ENCODE peak calls at places on chromosomes 5 and 9, in four cellular contexts. B is foreskin keratinocyte; P is CD4-positive, alpha-beta T cell; R is GM10248. X is an unnamed sample.
A peak's percentile ranks its signal among the peaks of the same experiment; 100 is the strongest.

GRCh38 chr9:85723220-85723619 is 18.5 kb downstream of the AGTPBP1 start:
- DNase-seq in P (peak; percentile 65), B (no peak), R (no peak), X (no peak)

GRCh38 chr9:136821333-136822031 is 13.7 kb downstream of the RABL6 start:
- DNase-seq in B (no peak), P (no peak), R (no peak), X (no peak)

GRCh38 chr5:160213537-160213936 is 15.8 kb upstream of the FABP6 start:
- DNase-seq in B (no peak), P (no peak), R (no peak), X (no peak)

GRCh38 chr9:73753171-73753570 is 601.5 kb downstream of the ANXA1 start:
- DNase-seq in B (peak; percentile 62), P (no peak), R (no peak), X (no peak)

GRCh38 chr5:32428426-32428825 is 16.1 kb downstream of the ZFR start:
- DNase-seq in R (no peak), P (no peak), B (no peak), X (no peak)

GRCh38 chr9:136965771-136966484 is 11.4 kb upstream of the PTGDS start:
- DNase-seq in P (no peak), R (no peak), B (no peak), X (no peak)

GRCh38 chr9:108724669-108725068 is 131.1 kb downstream of the ACTL7B start:
- DNase-seq in B (no peak), P (no peak), R (no peak), X (no peak)

GRCh38 chr5:157744055-157745011 is 821 bp downstream of the LSM11 start:
- DNase-seq in B (no peak), R (no peak), P (no peak), X (peak; percentile 15)

GRCh38 chr9:93129691-93130500 is 4.2 kb downstream of the NINJ1 start:
- DNase-seq in R (no peak), P (no peak), B (no peak), X (no peak)

GRCh38 chr9:91580136-91580535 is 156.5 kb upstream of the NFIL3 start:
- DNase-seq in B (peak; percentile 59), P (no peak), R (no peak), X (no peak)

GRCh38 chr9:137310190-137311052 is 8.3 kb upstream of the NRARP start:
- DNase-seq in P (no peak), B (peak; percentile 76), R (no peak), X (no peak)

GRCh38 chr9:33443504-33444154 is 3.8 kb downstream of the AQP3 start:
- DNase-seq in P (no peak), B (no peak), R (no peak), X (no peak)

GRCh38 chr9:17342696-17343095 is 207.9 kb downstream of the CNTLN start:
- DNase-seq in R (no peak), P (no peak), B (no peak), X (no peak)

GRCh38 chr5:2685651-2686050 is 65.8 kb downstream of the IRX2 start:
- DNase-seq in P (no peak), R (no peak), B (peak; percentile 75), X (no peak)

GRCh38 chr9:121160025-121160424 is 41.6 kb downstream of the RAB14 start:
- DNase-seq in P (no peak), B (no peak), R (no peak), X (peak; percentile 9)

GRCh38 chr5:125450803-125451202 is 704.4 kb upstream of the ZNF608 start:
- DNase-seq in B (no peak), R (no peak), P (no peak), X (no peak)

GRCh38 chr5:42842860-42843641 is 31.4 kb upstream of the SELENOP start:
- DNase-seq in R (no peak), P (no peak), B (no peak), X (no peak)

GRCh38 chr9:109986423-109987055 is 206.5 kb downstream of the PALM2AKAP2 start:
- DNase-seq in P (no peak), R (no peak), B (peak; percentile 91), X (no peak)

GRCh38 chr9:12554636-12555035 is 138.5 kb upstream of the TYRP1 start:
- DNase-seq in R (no peak), B (peak; percentile 2), P (no peak), X (no peak)

GRCh38 chr5:78765756-78766411 is 117.3 kb upstream of the LHFPL2 start:
- DNase-seq in R (no peak), P (no peak), B (no peak), X (no peak)

GRCh38 chr9:89603629-89604462 is 966 bp upstream of the GADD45G start:
- DNase-seq in R (peak; percentile 56), B (peak; percentile 32), P (peak; percentile 9), X (no peak)

GRCh38 chr5:102539598-102539997 is 40.8 kb upstream of the SLCO6A1 start:
- DNase-seq in P (no peak), R (no peak), B (peak; percentile 9), X (no peak)

GRCh38 chr9:77486968-77487367 is 161.2 kb downstream of the GNA14 start:
- DNase-seq in B (peak; percentile 72), P (no peak), R (no peak), X (no peak)

GRCh38 chr5:79962580-79963222 is 28.4 kb downstream of the MTX3 start:
- DNase-seq in B (no peak), R (no peak), P (no peak), X (no peak)

GRCh38 chr9:137042751-137043727 is 2.9 kb downstream of the NPDC1 start:
- DNase-seq in P (no peak), B (no peak), R (no peak), X (no peak)

GRCh38 chr9:107809859-107810492 is 320.4 kb upstream of the KLF4 start:
- DNase-seq in R (no peak), P (no peak), B (peak; percentile 85), X (no peak)

GRCh38 chr9:136769710-136770191 is 5.4 kb upstream of the LCN15 start:
- DNase-seq in R (peak; percentile 76), P (peak; percentile 31), B (no peak), X (peak; percentile 71)

GRCh38 chr9:100499866-100500265 is 26.9 kb downstream of the TMEFF1 start:
- DNase-seq in B (no peak), P (no peak), R (no peak), X (no peak)

GRCh38 chr9:111866976-111867375 is 29.6 kb upstream of the UGCG start:
- DNase-seq in B (peak; percentile 92), P (no peak), R (no peak), X (no peak)

GRCh38 chr9:1939926-1940368 is 75.2 kb upstream of the SMARCA2 start:
- DNase-seq in P (peak; percentile 3), B (peak; percentile 14), R (peak; percentile 80), X (peak; percentile 59)

GRCh38 chr5:9544056-9544455 is 1.8 kb downstream of the SEMA5A start:
- DNase-seq in B (no peak), P (no peak), R (no peak), X (no peak)

GRCh38 chr5:123937230-123937629 is 425.3 kb downstream of the CSNK1G3 start:
- DNase-seq in P (no peak), B (peak; percentile 48), R (no peak), X (peak; percentile 55)

GRCh38 chr5:159605585-159605984 is 275.3 kb upstream of the IL12B start:
- DNase-seq in R (no peak), P (no peak), B (no peak), X (no peak)

GRCh38 chr9:840343-840742 is 1.2 kb upstream of the DMRT1 start:
- DNase-seq in B (no peak), P (no peak), R (no peak), X (no peak)

GRCh38 chr9:18810581-18810980 is 222.4 kb downstream of the SAXO1 start:
- DNase-seq in R (no peak), B (no peak), P (no peak), X (no peak)

GRCh38 chr5:50657044-50657443 is 9.4 kb upstream of the PARP8 start:
- DNase-seq in R (no peak), P (no peak), B (no peak), X (no peak)

DNA sequence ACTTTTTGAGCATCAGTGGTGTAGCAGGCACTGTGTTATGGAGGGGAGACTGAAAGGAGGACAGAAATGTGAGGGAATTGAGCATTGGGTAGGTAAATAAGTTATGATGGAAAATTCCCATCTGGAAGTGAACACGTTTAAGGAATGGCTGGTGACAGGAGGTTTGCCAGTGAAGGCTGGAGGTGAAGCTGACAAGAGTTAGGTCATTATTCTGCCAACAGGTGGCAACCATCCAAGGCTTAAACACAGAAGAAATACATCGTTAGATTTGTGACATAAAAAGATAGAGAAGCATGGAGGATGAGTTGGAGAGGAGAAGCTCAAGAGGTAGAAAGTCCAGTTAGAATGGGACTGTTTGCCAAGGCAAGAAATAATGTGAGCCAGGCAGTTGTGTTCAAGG is 455.3 kb upstream of the SGCD start:
- DNase-seq in B (no peak), R (no peak), P (no peak), X (no peak)
- TF ChIP-seq CTCF in B (no peak), R (no peak), P (no peak), X (no peak)

GRCh38 chr5:63860379-63860778 is 101.9 kb downstream of the HTR1A start:
- DNase-seq in R (no peak), B (no peak), P (no peak), X (no peak)
- TF ChIP-seq CTCF in R (no peak), B (no peak), P (no peak), X (no peak)

GRCh38 chr5:154162475-154163217 is 27.9 kb upstream of the GALNT10 start:
- DNase-seq in P (no peak), B (no peak), R (no peak), X (no peak)

GRCh38 chr5:154158379-154158738 is 32.2 kb upstream of the GALNT10 start:
- DNase-seq in R (no peak), P (no peak), B (no peak), X (no peak)

GRCh38 chr5:154159343-154159742 is 31.2 kb upstream of the GALNT10 start:
- DNase-seq in B (peak; percentile 25), P (no peak), R (no peak), X (no peak)

GRCh38 chr5:154163327-154163997 is 27.1 kb upstream of the GALNT10 start:
- DNase-seq in R (no peak), P (no peak), B (no peak), X (no peak)

GRCh38 chr5:154157483-154158378 is 32.8 kb upstream of the GALNT10 start:
- DNase-seq in P (no peak), R (no peak), B (no peak), X (no peak)
- TF ChIP-seq CTCF in P (peak; percentile 18), R (peak; percentile 25), B (peak; percentile 43), X (peak; percentile 27)

GRCh38 chr9:71767421-71768321 is 642 bp downstream of the CEMIP2 start:
- DNase-seq in B (peak; percentile 40), R (no peak), P (no peak), X (no peak)

GRCh38 chr9:71772726-71773125 is 4.4 kb upstream of the CEMIP2 start:
- DNase-seq in P (no peak), R (no peak), B (no peak), X (no peak)

GRCh38 chr9:71766663-71767062 is 1.6 kb downstream of the CEMIP2 start:
- DNase-seq in P (no peak), R (peak; percentile 17), B (no peak), X (no peak)

GRCh38 chr9:71768388-71769174 is at the start of gene CEMIP2:
- DNase-seq in B (peak; percentile 92), P (peak; percentile 87), R (peak; percentile 90), X (peak; percentile 86)

GRCh38 chr9:71769175-71770165 is 1.2 kb upstream of the CEMIP2 start:
- DNase-seq in R (peak; percentile 33), P (peak; percentile 68), B (peak; percentile 62), X (peak; percentile 89)
- TF ChIP-seq CTCF in R (peak; percentile 19), P (peak; percentile 62), B (peak; percentile 0), X (peak; percentile 51)